ENCODE peak calls at places on chromosomes 16 and 17, in seven cellular contexts. One of them, this sample, is unnamed.

GRCh38 chr16:52389045-52389444 is 157.9 kb downstream of the TOX3 start:
- DNase-seq in NCI-H345: no peak
- DNase-seq in activated CD4-positive, CD25-positive, alpha-beta regulatory T cell treated with anti-CD3 and anti-CD28 coated beads, Interleukin-2, amount 50 U/mL, for 72 hours: no peak
- DNase-seq in anterior cingulate cortex: no peak
- DNase-seq in AG08395: no peak
- DNase-seq in stimulated activated CD8-positive, alpha-beta memory T cell treated with anti-CD3 and anti-CD28 coated beads, Interleukin-12 subunit alpha, Interleukin-12 subunit beta, amount 100 ng/mL, for 4 hours: no peak
- DNase-seq in progenitor cell of endocrine pancreas: no peak
- DNase-seq in this sample: no peak

GRCh38 chr16:6605490-6605889 is 727.2 kb upstream of the RBFOX1 start:
- DNase-seq in AG08395: no peak
- DNase-seq in activated CD4-positive, CD25-positive, alpha-beta regulatory T cell treated with anti-CD3 and anti-CD28 coated beads, Interleukin-2, amount 50 U/mL, for 72 hours: no peak
- DNase-seq in anterior cingulate cortex: no peak
- DNase-seq in NCI-H345: no peak
- DNase-seq in progenitor cell of endocrine pancreas: no peak
- DNase-seq in stimulated activated CD8-positive, alpha-beta memory T cell treated with anti-CD3 and anti-CD28 coated beads, Interleukin-12 subunit alpha, Interleukin-12 subunit beta, amount 100 ng/mL, for 4 hours: no peak
- DNase-seq in this sample: no peak

GRCh38 chr16:3158014-3158497 is 23.2 kb downstream of the ZNF213 start:
- DNase-seq in AG08395: no peak
- DNase-seq in activated CD4-positive, CD25-positive, alpha-beta regulatory T cell treated with anti-CD3 and anti-CD28 coated beads, Interleukin-2, amount 50 U/mL, for 72 hours: peak; percentile 40
- DNase-seq in stimulated activated CD8-positive, alpha-beta memory T cell treated with anti-CD3 and anti-CD28 coated beads, Interleukin-12 subunit alpha, Interleukin-12 subunit beta, amount 100 ng/mL, for 4 hours: no peak
- DNase-seq in NCI-H345: no peak
- DNase-seq in progenitor cell of endocrine pancreas: no peak
- DNase-seq in anterior cingulate cortex: no peak
- DNase-seq in this sample: no peak

GRCh38 chr17:4412933-4413831 is 20.6 kb upstream of the SPNS3 start:
- DNase-seq in stimulated activated CD8-positive, alpha-beta memory T cell treated with anti-CD3 and anti-CD28 coated beads, Interleukin-12 subunit alpha, Interleukin-12 subunit beta, amount 100 ng/mL, for 4 hours: peak; percentile 69
- DNase-seq in activated CD4-positive, CD25-positive, alpha-beta regulatory T cell treated with anti-CD3 and anti-CD28 coated beads, Interleukin-2, amount 50 U/mL, for 72 hours: peak; percentile 95
- DNase-seq in NCI-H345: peak; percentile 75
- DNase-seq in progenitor cell of endocrine pancreas: peak; percentile 94
- DNase-seq in anterior cingulate cortex: peak; percentile 41
- DNase-seq in AG08395: peak; percentile 90
- DNase-seq in this sample: peak; percentile 84

GRCh38 chr16:19382887-19383816 is 34.5 kb upstream of the TMC5 start:
- DNase-seq in progenitor cell of endocrine pancreas: no peak
- DNase-seq in AG08395: no peak
- DNase-seq in activated CD4-positive, CD25-positive, alpha-beta regulatory T cell treated with anti-CD3 and anti-CD28 coated beads, Interleukin-2, amount 50 U/mL, for 72 hours: no peak
- DNase-seq in NCI-H345: peak; percentile 64
- DNase-seq in stimulated activated CD8-positive, alpha-beta memory T cell treated with anti-CD3 and anti-CD28 coated beads, Interleukin-12 subunit alpha, Interleukin-12 subunit beta, amount 100 ng/mL, for 4 hours: no peak
- DNase-seq in anterior cingulate cortex: no peak
- DNase-seq in this sample: no peak

GRCh38 chr16:53732296-53732929 is 28.5 kb downstream of the FTO start:
- DNase-seq in NCI-H345: no peak
- DNase-seq in stimulated activated CD8-positive, alpha-beta memory T cell treated with anti-CD3 and anti-CD28 coated beads, Interleukin-12 subunit alpha, Interleukin-12 subunit beta, amount 100 ng/mL, for 4 hours: no peak
- DNase-seq in progenitor cell of endocrine pancreas: no peak
- DNase-seq in AG08395: no peak
- DNase-seq in anterior cingulate cortex: no peak
- DNase-seq in activated CD4-positive, CD25-positive, alpha-beta regulatory T cell treated with anti-CD3 and anti-CD28 coated beads, Interleukin-2, amount 50 U/mL, for 72 hours: no peak
- DNase-seq in this sample: peak; percentile 31

GRCh38 chr16:19396555-19397011 is 21.1 kb upstream of the TMC5 start:
- DNase-seq in anterior cingulate cortex: no peak
- DNase-seq in stimulated activated CD8-positive, alpha-beta memory T cell treated with anti-CD3 and anti-CD28 coated beads, Interleukin-12 subunit alpha, Interleukin-12 subunit beta, amount 100 ng/mL, for 4 hours: no peak
- DNase-seq in AG08395: no peak
- DNase-seq in NCI-H345: peak; percentile 83
- DNase-seq in activated CD4-positive, CD25-positive, alpha-beta regulatory T cell treated with anti-CD3 and anti-CD28 coated beads, Interleukin-2, amount 50 U/mL, for 72 hours: no peak
- DNase-seq in progenitor cell of endocrine pancreas: no peak
- DNase-seq in this sample: no peak

GRCh38 chr17:59342681-59343127 is 11.2 kb downstream of the YPEL2 start:
- DNase-seq in AG08395: no peak
- DNase-seq in stimulated activated CD8-positive, alpha-beta memory T cell treated with anti-CD3 and anti-CD28 coated beads, Interleukin-12 subunit alpha, Interleukin-12 subunit beta, amount 100 ng/mL, for 4 hours: no peak
- DNase-seq in NCI-H345: no peak
- DNase-seq in progenitor cell of endocrine pancreas: no peak
- DNase-seq in activated CD4-positive, CD25-positive, alpha-beta regulatory T cell treated with anti-CD3 and anti-CD28 coated beads, Interleukin-2, amount 50 U/mL, for 72 hours: peak; percentile 49
- DNase-seq in anterior cingulate cortex: no peak
- DNase-seq in this sample: no peak

This sample was measured in AG10803.